ENCODE peak calls at places on chromosomes 3 and 15, in five cellular contexts. R, I, S, P and J are unnamed samples.

GRCh38 chr3:134360046-134360445 is 14.2 kb downstream of the AMOTL2 start:
- DNase-seq in P (no peak), I (peak), R (no peak), S (no peak), J (no peak)

GRCh38 chr15:68614621-68615035 is 35.8 kb downstream of the CORO2B start:
- DNase-seq in P (no peak), R (peak), I (no peak), S (no peak), J (no peak)

GRCh38 chr3:184315871-184316661 is 1.7 kb downstream of the EIF4G1 start:
- DNase-seq in P (no peak), I (no peak), S (peak), R (no peak), J (no peak)

GRCh38 chr15:62985768-62986167 is 56.8 kb upstream of the TPM1 start:
- DNase-seq in R (peak), P (no peak), S (peak), I (no peak), J (peak)

GRCh38 chr3:126530171-126531050 is 6.5 kb downstream of the CHST13 start:
- DNase-seq in P (peak), I (peak), R (no peak), S (no peak), J (no peak)

GRCh38 chr15:50886611-50887350 is 21.7 kb upstream of the AP4E1 start:
- DNase-seq in I (no peak), P (no peak), R (no peak), S (no peak), J (no peak)

GRCh38 chr3:125151437-125151806 is 61.1 kb downstream of the SLC12A8 start:
- DNase-seq in R (no peak), I (no peak), P (no peak), S (no peak), J (no peak)

GRCh38 chr3:172536993-172537419 is 13.8 kb upstream of the TNFSF10 start:
- DNase-seq in I (no peak), P (no peak), R (no peak), S (no peak), J (no peak)

GRCh38 chr3:115099115-115099884 is 47.8 kb downstream of the ZBTB20 start:
- DNase-seq in P (no peak), I (no peak), R (peak), S (no peak), J (no peak)

GRCh38 chr15:75646944-75647364 is 758 bp upstream of the SNX33 start:
- DNase-seq in S (peak), I (peak), R (no peak), P (no peak), J (no peak)

GRCh38 chr3:196159952-196160804 is 51.0 kb downstream of the ZDHHC19 start:
- DNase-seq in I (peak), P (peak), R (peak), S (peak), J (peak)

GRCh38 chr3:155321418-155321817 is 27.9 kb upstream of the STRIT1 start:
- DNase-seq in R (peak), S (no peak), P (no peak), I (no peak), J (peak)

GRCh38 chr3:123741058-123741511 is 143.0 kb downstream of the MYLK start:
- DNase-seq in P (no peak), R (no peak), S (peak), I (no peak), J (no peak)

GRCh38 chr3:50237133-50237651 is 1.2 kb downstream of the GNAI2 start:
- DNase-seq in S (peak), I (no peak), R (no peak), P (peak), J (no peak)

GRCh38 chr15:59327942-59328341 is 44.7 kb downstream of the MYO1E start:
- DNase-seq in S (no peak), P (peak), R (no peak), I (no peak), J (no peak)

GRCh38 chr3:120420855-120421570 is 29.8 kb downstream of the FSTL1 start:
- DNase-seq in S (peak), R (peak), I (no peak), P (no peak), J (peak)

GRCh38 chr3:45225465-45226205 is 452 bp downstream of the TMEM158 start:
- DNase-seq in S (no peak), I (peak), P (peak), R (no peak), J (no peak)

GRCh38 chr3:79032686-79033318 is 735.0 kb downstream of the ROBO1 start:
- DNase-seq in I (no peak), P (peak), R (peak), S (peak), J (no peak)

GRCh38 chr15:91065505-91065904 is 34.6 kb upstream of the SV2B start:
- DNase-seq in R (no peak), P (no peak), S (no peak), I (no peak), J (no peak)

GRCh38 chr3:45223889-45224730 is 2.0 kb downstream of the TMEM158 start:
- DNase-seq in R (peak), P (no peak), I (no peak), S (peak), J (no peak)

GRCh38 chr3:184766555-184767261 is 45.3 kb upstream of the VPS8 start:
- DNase-seq in I (no peak), S (no peak), R (no peak), P (peak), J (peak)

GRCh38 chr3:46921041-46921440 is 43.5 kb downstream of the PTH1R start:
- DNase-seq in S (no peak), R (no peak), P (no peak), I (no peak), J (no peak)

GRCh38 chr3:29764603-29765254 is 483.9 kb downstream of the RBMS3 start:
- DNase-seq in P (peak), S (peak), I (no peak), R (peak), J (peak)

GRCh38 chr3:181264491-181264890 is 275.0 kb upstream of the DNAJC19 start:
- DNase-seq in P (peak), I (no peak), S (no peak), R (no peak), J (no peak)
- H3K4me3 ChIP-seq in P (no peak), I (no peak), S (no peak), R (no peak), J (no peak)

GRCh38 chr15:34609102-34609501 is 25.7 kb upstream of the GOLGA8B start:
- DNase-seq in R (no peak), I (no peak), P (no peak), S (no peak), J (no peak)
- H3K4me3 ChIP-seq in R (no peak), I (no peak), P (no peak), S (no peak), J (no peak)

GRCh38 chr15:35256555-35256954 is 171.5 kb upstream of the NANOGP8 start:
- DNase-seq in P (no peak), S (peak), I (no peak), R (no peak), J (peak)

GRCh38 chr15:35256141-35256540 is 171.0 kb upstream of the NANOGP8 start:
- DNase-seq in S (no peak), P (no peak), I (no peak), R (no peak), J (no peak)

GRCh38 chr15:35252351-35252865 is 167.3 kb upstream of the NANOGP8 start:
- DNase-seq in S (no peak), P (no peak), I (no peak), R (no peak), J (no peak)

GRCh38 chr15:35254052-35254451 is 169.0 kb upstream of the NANOGP8 start:
- DNase-seq in P (no peak), R (no peak), I (no peak), S (no peak), J (no peak)
- H3K4me3 ChIP-seq in P (no peak), R (no peak), I (no peak), S (no peak), J (no peak)

GRCh38 chr15:70632981-70633380 is 130.4 kb downstream of the UACA start:
- DNase-seq in P (no peak), S (no peak), I (no peak), R (no peak), J (no peak)
- H3K4me3 ChIP-seq in P (no peak), S (no peak), I (no peak), R (no peak), J (no peak)